ENCODE peak calls at places on chromosomes 2 and 18, in nine cellular contexts. A is HFFc6, R is left lung, F is nephron progenitor cell, I is esophagus squamous epithelium, P is dorsolateral prefrontal cortex, O is coronary artery, G is tibial artery, T is OCI-LY7. J is an unnamed sample.

GRCh38 chr18:58355243-58355642 is 273.6 kb downstream of the ALPK2 start:
- DNase-seq in A (no peak), R (no peak), F (no peak), I (no peak), P (no peak), O (no peak), G (no peak), T (no peak), J (no peak)

GRCh38 chr18:41731887-41732286 is 223.1 kb upstream of the PIK3C3 start:
- DNase-seq in A (no peak), R (no peak), F (no peak), I (no peak), P (no peak), O (no peak), G (no peak), T (no peak), J (no peak)

GRCh38 chr2:108574332-108574731 is 40.1 kb downstream of the LIMS1 start:
- DNase-seq in A (no peak), R (no peak), F (no peak), I (no peak), P (no peak), O (no peak), G (no peak), T (no peak), J (no peak)

GRCh38 chr2:72607189-72607588 is 218.6 kb downstream of the EXOC6B start:
- DNase-seq in A (no peak), R (no peak), F (no peak), I (no peak), P (no peak), O (no peak), G (no peak), T (no peak), J (no peak)

GRCh38 chr2:70789304-70790078 is 952 bp downstream of the FIGLA start:
- DNase-seq in A (peak; percentile 19), R (peak; percentile 65), F (peak; percentile 74), I (no peak), P (peak; percentile 57), O (no peak), G (peak; percentile 63), T (peak; percentile 16), J (no peak)

GRCh38 chr2:23384551-23385349 is at the start of gene KLHL29:
- DNase-seq in A (peak; percentile 63), R (peak; percentile 86), F (peak; percentile 83), I (no peak), P (peak; percentile 90), O (peak; percentile 86), G (peak; percentile 85), T (peak; percentile 50), J (peak; percentile 92)

GRCh38 chr2:30692829-30693265 is 114.4 kb downstream of the CAPN13 start:
- DNase-seq in A (no peak), R (no peak), F (no peak), I (no peak), P (no peak), O (no peak), G (no peak), T (no peak), J (peak; percentile 42)

GRCh38 chr2:183037660-183038340 is 457 bp downstream of the NCKAP1 start:
- DNase-seq in A (no peak), R (peak; percentile 46), F (peak; percentile 71), I (no peak), P (peak; percentile 50), O (peak; percentile 78), G (peak; percentile 35), T (peak; percentile 7), J (peak; percentile 86)

DNA sequence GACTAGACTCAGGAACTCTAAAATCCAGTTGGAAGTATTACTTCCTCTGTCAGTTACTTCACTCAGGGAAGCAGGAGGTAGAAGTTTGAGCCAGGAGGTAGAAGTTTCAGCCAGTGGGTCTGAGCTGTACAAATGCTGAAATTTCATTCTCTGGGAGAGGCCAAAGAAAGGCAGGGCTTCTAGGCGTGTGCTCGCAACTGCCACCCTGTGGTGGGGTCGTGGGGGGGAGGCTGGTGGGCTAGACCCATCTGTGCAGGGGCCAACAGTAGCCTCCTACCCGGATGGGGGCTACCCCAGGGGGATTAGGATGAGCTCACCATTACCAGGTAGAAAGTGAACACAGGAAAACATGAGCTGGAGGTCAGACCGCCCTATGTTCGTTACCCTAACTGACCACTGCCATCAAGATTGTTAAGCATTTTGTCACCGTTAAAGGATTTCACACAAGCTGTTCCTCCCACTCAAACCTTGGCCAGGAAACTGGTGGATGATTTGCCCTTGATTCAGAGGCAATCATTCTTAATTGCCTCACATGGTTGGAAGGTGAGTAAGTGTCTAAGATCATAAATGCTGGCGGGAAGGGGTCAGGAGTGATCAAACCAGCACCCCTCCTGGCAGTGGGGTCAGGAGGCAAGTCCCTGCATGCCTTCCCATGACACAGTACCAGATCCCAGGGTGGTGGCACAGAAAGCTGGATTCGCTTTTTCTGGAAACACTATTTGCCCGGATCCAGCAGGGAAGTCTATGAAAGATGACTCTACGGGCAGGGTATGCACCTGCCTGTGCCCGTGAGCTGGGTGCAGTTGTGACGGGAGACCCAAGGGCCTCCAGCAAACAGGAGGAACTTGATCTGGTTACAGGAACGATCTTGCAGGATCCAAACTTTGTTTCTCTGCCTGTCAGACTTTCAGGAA is 5.2 kb upstream of the FHL2 start:
- DNase-seq in A (peak; percentile 95), R (no peak), F (no peak), I (no peak), P (no peak), O (no peak), G (no peak), T (no peak), J (no peak)
- TF ChIP-seq CTCF in A (peak; percentile 76), R (no peak), F (no peak), I (no peak), P (no peak), O (no peak), G (no peak), T (peak; percentile 54), J (peak; percentile 25)

GRCh38 chr2:219998099-219998498 is 370.7 kb downstream of the SLC4A3 start:
- DNase-seq in A (peak; percentile 8), R (no peak), F (peak; percentile 8), I (no peak), P (no peak), O (no peak), G (no peak), T (no peak), J (no peak)

GRCh38 chr2:219996366-219996765 is 368.9 kb downstream of the SLC4A3 start:
- DNase-seq in A (no peak), R (no peak), F (no peak), I (no peak), P (no peak), O (no peak), G (no peak), T (no peak), J (no peak)

GRCh38 chr2:219995409-219995808 is 368.0 kb downstream of the SLC4A3 start:
- DNase-seq in A (no peak), R (no peak), F (no peak), I (no peak), P (no peak), O (peak; percentile 24), G (no peak), T (no peak), J (no peak)

GRCh38 chr2:219998714-219999227 is 371.3 kb downstream of the SLC4A3 start:
- DNase-seq in A (no peak), R (no peak), F (no peak), I (no peak), P (no peak), O (no peak), G (no peak), T (no peak), J (no peak)

DNA sequence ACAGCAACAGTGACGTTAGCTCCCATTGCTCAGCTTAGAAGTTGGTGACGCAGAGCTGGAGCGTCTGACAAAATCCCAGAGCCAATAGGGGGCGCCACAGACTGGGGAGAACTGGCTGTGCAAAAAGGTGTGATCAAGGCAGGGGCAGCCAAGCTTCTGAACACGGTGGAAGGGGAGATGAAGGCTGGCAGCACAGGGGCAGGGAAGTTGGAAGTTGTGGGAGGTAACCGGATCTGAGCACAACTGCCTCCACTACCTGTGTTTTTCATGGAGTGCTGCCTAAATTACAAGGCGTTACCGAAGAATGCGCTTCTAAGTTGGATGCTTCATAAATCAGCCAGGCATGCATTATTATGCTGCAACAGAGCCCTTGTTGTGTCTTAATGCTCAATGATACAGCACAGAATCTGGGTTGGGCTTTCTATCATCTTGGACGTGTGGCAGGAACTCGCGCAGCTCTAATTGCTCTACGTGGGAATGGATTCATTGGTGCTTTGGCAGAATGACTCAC is 370.0 kb downstream of the SLC4A3 start:
- DNase-seq in A (no peak), R (no peak), F (peak; percentile 72), I (no peak), P (no peak), O (no peak), G (no peak), T (peak; percentile 4), J (peak; percentile 87)
- TF ChIP-seq CTCF in A (peak; percentile 71), R (no peak), F (peak; percentile 53), I (no peak), P (peak; percentile 37), O (no peak), G (peak; percentile 27), T (peak; percentile 67), J (peak; percentile 59)

DNA sequence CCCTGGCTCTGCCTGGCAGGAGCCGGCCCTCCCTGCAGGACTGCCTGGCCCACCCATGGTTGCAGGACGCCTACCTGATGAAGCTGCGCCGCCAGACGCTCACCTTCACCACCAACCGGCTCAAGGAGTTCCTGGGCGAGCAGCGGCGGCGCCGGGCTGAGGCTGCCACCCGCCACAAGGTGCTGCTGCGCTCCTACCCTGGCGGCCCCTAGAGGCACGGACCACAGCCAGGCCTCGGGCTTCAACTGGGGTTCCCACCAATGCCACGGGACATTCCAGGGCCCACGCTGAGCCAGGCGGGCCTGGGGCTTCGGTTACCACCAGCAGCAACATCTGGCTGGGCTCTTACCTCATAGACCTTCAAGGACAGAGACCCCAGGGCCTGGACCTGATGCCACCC is 6.1 kb upstream of the GMPPA start:
- DNase-seq in A (no peak), R (no peak), F (no peak), I (no peak), P (no peak), O (no peak), G (no peak), T (no peak), J (no peak)
- TF ChIP-seq CTCF in A (peak; percentile 19), R (no peak), F (no peak), I (no peak), P (no peak), O (no peak), G (no peak), T (no peak), J (no peak)

GRCh38 chr2:159513745-159514144 is 102.6 kb downstream of the BAZ2B start:
- DNase-seq in A (no peak), R (no peak), F (no peak), I (no peak), P (no peak), O (no peak), G (no peak), T (no peak), J (no peak)

GRCh38 chr2:159521272-159521671 is 95.1 kb downstream of the BAZ2B start:
- DNase-seq in A (no peak), R (no peak), F (no peak), I (no peak), P (no peak), O (no peak), G (no peak), T (no peak), J (no peak)

GRCh38 chr2:159518321-159519005 is 97.9 kb downstream of the BAZ2B start:
- DNase-seq in A (no peak), R (no peak), F (no peak), I (no peak), P (no peak), O (no peak), G (no peak), T (no peak), J (no peak)

GRCh38 chr2:159515482-159515881 is 100.9 kb downstream of the BAZ2B start:
- DNase-seq in A (no peak), R (no peak), F (no peak), I (no peak), P (no peak), O (no peak), G (no peak), T (no peak), J (no peak)

DNA sequence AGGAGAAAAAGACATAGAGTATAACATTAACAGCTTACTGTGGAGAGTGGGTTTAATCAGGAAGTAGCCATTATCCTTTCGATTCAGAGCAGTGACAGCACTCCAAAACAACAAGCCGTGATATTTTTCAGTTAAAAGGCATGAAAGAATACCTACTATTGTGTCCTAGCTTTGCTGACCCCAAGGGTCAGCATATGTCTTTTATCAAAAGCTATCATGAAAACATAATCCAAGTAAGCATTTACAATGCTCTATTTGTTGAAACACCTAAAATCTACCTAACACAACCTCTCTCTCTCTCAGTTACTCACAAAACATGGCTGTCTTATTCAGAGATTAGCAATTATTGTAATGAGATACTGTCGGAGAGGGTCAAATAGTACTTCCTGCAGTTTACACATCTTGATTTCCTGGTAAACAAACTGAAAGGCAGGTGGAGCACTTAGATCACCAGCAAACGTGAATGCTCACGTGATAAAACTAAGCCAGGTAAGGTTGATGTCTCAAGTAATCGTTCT is 100.0 kb downstream of the BAZ2B start:
- DNase-seq in A (peak; percentile 8), R (no peak), F (no peak), I (no peak), P (peak; percentile 11), O (no peak), G (no peak), T (peak; percentile 52), J (no peak)
- TF ChIP-seq CTCF in A (no peak), R (no peak), F (no peak), I (peak; percentile 7), P (no peak), O (no peak), G (no peak), T (peak; percentile 26), J (no peak)